ENCODE peak calls at places on chromosomes 13 and 19, in six cellular contexts. Q is pancreas, W is IMR-90, F is fibroblast of the aortic adventitia, M is glutamatergic neuron, Z is foreskin fibroblast. B is an unnamed sample.

GRCh38 chr13:102707465-102707864 is 12.6 kb upstream of the METTL21C start:
- DNase-seq in M (no peak), Q (no peak), Z (peak), F (peak), W (peak), B (no peak)

GRCh38 chr19:46729696-46730095 is 12.8 kb upstream of the PRKD2 start:
- DNase-seq in Z (no peak), Q (no peak), W (no peak), F (no peak), M (no peak), B (no peak)

GRCh38 chr19:19385900-19386339 is 19.6 kb upstream of the GATAD2A start:
- DNase-seq in F (no peak), Q (peak), W (no peak), Z (no peak), M (peak), B (peak)

GRCh38 chr19:33471111-33471996 is 50.2 kb downstream of the PEPD start:
- DNase-seq in Z (no peak), M (no peak), Q (no peak), F (no peak), W (no peak), B (no peak)

GRCh38 chr13:113646376-113646775 is 11.6 kb downstream of the ATP4B start:
- DNase-seq in W (no peak), Z (no peak), Q (no peak), M (no peak), F (no peak), B (no peak)

GRCh38 chr13:48977973-48978372 is 2.3 kb downstream of the FNDC3A start:
- DNase-seq in M (no peak), Z (peak), Q (no peak), F (peak), W (peak), B (no peak)

GRCh38 chr13:96089749-96090239 is at the start of gene HS6ST3:
- DNase-seq in W (no peak), F (no peak), Z (peak), Q (peak), M (peak), B (peak)

GRCh38 chr13:98447881-98448641 is 128.8 kb downstream of the STK24 start:
- DNase-seq in F (no peak), M (peak), W (no peak), Q (no peak), Z (no peak), B (peak)

GRCh38 chr13:98775844-98776598 is 23.5 kb upstream of the SLC15A1 start:
- DNase-seq in W (peak), Z (peak), F (no peak), Q (no peak), M (no peak), B (no peak)

GRCh38 chr19:8569066-8569761 is 8.0 kb downstream of the MYO1F start:
- DNase-seq in W (peak), Q (peak), Z (peak), M (no peak), F (peak), B (no peak)

GRCh38 chr13:30618186-30618937 is 642 bp downstream of the USPL1 start:
- DNase-seq in M (peak), Z (no peak), W (no peak), Q (peak), F (no peak), B (peak)

GRCh38 chr13:42892760-42893159 is 99.3 kb downstream of the EPSTI1 start:
- DNase-seq in Q (no peak), F (peak), W (peak), M (no peak), Z (peak), B (no peak)

GRCh38 chr13:99075268-99076191 is 97.7 kb upstream of the DOCK9 start:
- DNase-seq in M (no peak), Z (no peak), W (no peak), Q (no peak), F (no peak), B (no peak)

GRCh38 chr19:8017808-8018207 is 12.4 kb upstream of the ELAVL1 start:
- DNase-seq in W (no peak), F (no peak), M (no peak), Q (no peak), Z (no peak), B (no peak)

GRCh38 chr13:42497798-42498197 is 76.2 kb upstream of the TNFSF11 start:
- DNase-seq in Z (peak), Q (no peak), M (no peak), W (peak), F (peak), B (no peak)

GRCh38 chr19:28609944-28610343 is 603.0 kb downstream of the UQCRFS1 start:
- DNase-seq in M (no peak), F (no peak), W (no peak), Z (no peak), Q (no peak), B (no peak)

GRCh38 chr19:46618670-46619231 is 6.1 kb downstream of the PTGIR start:
- DNase-seq in F (peak), M (no peak), W (peak), Z (no peak), Q (peak), B (no peak)

GRCh38 chr13:110361365-110361911 is 54.4 kb downstream of the COL4A2 start:
- DNase-seq in F (peak), W (peak), Q (no peak), Z (peak), M (no peak), B (no peak)

GRCh38 chr13:22451345-22451744 is 729.4 kb upstream of the SGCG start:
- DNase-seq in Z (no peak), W (no peak), F (no peak), Q (no peak), M (no peak), B (peak)

GRCh38 chr19:18421371-18421959 is 2.3 kb downstream of the SSBP4 start:
- DNase-seq in Z (no peak), F (no peak), Q (no peak), M (no peak), W (no peak), B (no peak)

GRCh38 chr13:99652141-99652540 is 150.9 kb downstream of the TM9SF2 start:
- DNase-seq in F (no peak), W (no peak), M (no peak), Q (no peak), Z (no peak), B (no peak)

GRCh38 chr13:81639984-81640582 is 1299.2 kb upstream of the SPRY2 start:
- DNase-seq in Q (no peak), F (no peak), M (peak), Z (no peak), W (no peak), B (peak)
- TF ChIP-seq CTCF in Q (peak), F (no peak), M (peak), Z (no peak), W (no peak), B (peak)

GRCh38 chr13:40732658-40733057 is 38.3 kb downstream of the MRPS31 start:
- DNase-seq in F (no peak), W (no peak), Z (no peak), Q (no peak), M (no peak), B (no peak)
- TF ChIP-seq CTCF in F (no peak), W (no peak), Z (no peak), Q (no peak), M (no peak), B (no peak)

GRCh38 chr19:58372311-58373133 is 8.3 kb downstream of the ZNF837 start:
- DNase-seq in Z (no peak), W (no peak), M (no peak), F (no peak), Q (no peak), B (no peak)
- TF ChIP-seq CTCF in Z (peak), W (peak), M (peak), F (no peak), Q (no peak), B (peak)

GRCh38 chr13:37475966-37476365 is 122.6 kb downstream of the POSTN start:
- DNase-seq in Z (no peak), Q (no peak), W (peak), M (no peak), F (peak), B (no peak)

GRCh38 chr13:37476874-37477273 is 121.7 kb downstream of the POSTN start:
- DNase-seq in Z (peak), F (peak), M (peak), W (peak), Q (no peak), B (no peak)

GRCh38 chr13:37475151-37475550 is 123.4 kb downstream of the POSTN start:
- DNase-seq in M (no peak), Z (no peak), F (no peak), W (peak), Q (no peak), B (no peak)

DNA sequence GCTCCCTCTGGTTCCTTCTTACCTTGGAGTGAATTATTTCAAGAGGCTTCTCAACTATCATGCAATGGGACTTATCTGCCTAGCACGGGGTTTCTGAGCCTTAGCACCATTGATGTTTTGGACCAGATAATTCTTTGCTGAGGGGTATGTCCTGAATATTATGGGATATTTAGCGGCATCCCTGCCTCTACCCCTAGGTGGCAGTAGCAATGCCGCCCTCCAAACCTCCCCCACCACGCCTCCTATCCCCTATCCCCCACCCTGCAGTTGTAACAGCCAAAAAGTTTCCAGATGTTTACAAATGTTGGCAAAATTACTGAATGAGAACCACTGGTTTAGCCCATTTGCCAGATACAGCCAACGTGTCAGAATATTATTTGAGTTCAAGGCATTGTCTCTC is 125.5 kb downstream of the POSTN start:
- DNase-seq in Q (no peak), Z (no peak), W (no peak), F (no peak), M (no peak), B (no peak)
- TF ChIP-seq CTCF in Q (no peak), Z (no peak), W (no peak), F (no peak), M (peak), B (no peak)